ENCODE peak calls at places on chromosomes 12 and 14, in six cellular contexts. One of them, this sample, is unnamed.

GRCh38 chr12:109991586-109991985 is 4.6 kb downstream of the GIT2 start:
- DNase-seq in HuH-7: no peak
- DNase-seq in cardiac fibroblast: no peak
- DNase-seq in M059J: no peak
- DNase-seq in left cardiac atrium: no peak
- DNase-seq in H9: no peak
- DNase-seq in this sample: no peak

GRCh38 chr12:121990692-121991603 is 30.7 kb upstream of the BCL7A start:
- DNase-seq in HuH-7: no peak
- DNase-seq in cardiac fibroblast: no peak
- DNase-seq in M059J: no peak
- DNase-seq in left cardiac atrium: no peak
- DNase-seq in H9: no peak
- DNase-seq in this sample: no peak

GRCh38 chr14:65833256-65833880 is 420.8 kb downstream of the FUT8 start:
- DNase-seq in HuH-7: no peak
- DNase-seq in cardiac fibroblast: no peak
- DNase-seq in M059J: no peak
- DNase-seq in left cardiac atrium: no peak
- DNase-seq in H9: no peak
- DNase-seq in this sample: no peak

GRCh38 chr14:91570021-91570420 is 59.9 kb upstream of the PPP4R3A start:
- DNase-seq in HuH-7: no peak
- DNase-seq in cardiac fibroblast: no peak
- DNase-seq in M059J: no peak
- DNase-seq in left cardiac atrium: no peak
- DNase-seq in H9: peak; percentile 26
- DNase-seq in this sample: peak; percentile 76

GRCh38 chr14:38556321-38556720 is 300.4 kb upstream of the CLEC14A start:
- DNase-seq in HuH-7: no peak
- DNase-seq in cardiac fibroblast: no peak
- DNase-seq in M059J: no peak
- DNase-seq in left cardiac atrium: no peak
- DNase-seq in H9: no peak
- DNase-seq in this sample: no peak

GRCh38 chr12:108616941-108617858 is 16.5 kb downstream of the SELPLG start:
- DNase-seq in HuH-7: no peak
- DNase-seq in cardiac fibroblast: no peak
- DNase-seq in M059J: peak; percentile 84
- DNase-seq in left cardiac atrium: peak; percentile 46
- DNase-seq in H9: no peak
- DNase-seq in this sample: no peak

GRCh38 chr12:119102714-119103113 is 76.0 kb upstream of the HSPB8 start:
- DNase-seq in HuH-7: no peak
- DNase-seq in cardiac fibroblast: no peak
- DNase-seq in M059J: no peak
- DNase-seq in left cardiac atrium: no peak
- DNase-seq in H9: no peak
- DNase-seq in this sample: peak; percentile 15

GRCh38 chr12:127964717-127965116 is 302.3 kb upstream of the TMEM132C start:
- DNase-seq in HuH-7: no peak
- DNase-seq in cardiac fibroblast: no peak
- DNase-seq in M059J: peak; percentile 65
- DNase-seq in left cardiac atrium: no peak
- DNase-seq in H9: no peak
- DNase-seq in this sample: peak; percentile 61